ENCODE peak calls at places on chromosomes 11 and 22, in six cellular contexts. L is astrocyte, K is heart left ventricle, X is coronary artery, T is ovary, D is body of pancreas. A is an unnamed sample.
A peak's percentile ranks its signal among the peaks of the same experiment; 100 is the strongest.

GRCh38 chr11:122319842-122320555 is 204.0 kb upstream of the BLID start:
- DNase-seq in L (no peak), K (no peak), X (no peak), T (no peak), D (no peak), A (no peak)

GRCh38 chr11:44417756-44418437 is 108.0 kb upstream of the ALX4 start:
- DNase-seq in L (no peak), K (no peak), X (peak; percentile 35), T (no peak), D (no peak), A (no peak)

GRCh38 chr11:31419669-31420068 is 50.0 kb downstream of the DNAJC24 start:
- DNase-seq in L (peak; percentile 17), K (no peak), X (no peak), T (no peak), D (no peak), A (no peak)

GRCh38 chr11:5367461-5368074 is 16.0 kb upstream of the OR51M1 start:
- DNase-seq in L (peak; percentile 90), K (peak; percentile 7), X (no peak), T (no peak), D (no peak), A (peak; percentile 81)

GRCh38 chr22:35470903-35471321 is 69.7 kb upstream of the RASD2 start:
- DNase-seq in L (peak; percentile 25), K (no peak), X (no peak), T (no peak), D (no peak), A (no peak)

GRCh38 chr11:62500066-62501035 is 46.3 kb downstream of the AHNAK start:
- DNase-seq in L (no peak), K (no peak), X (no peak), T (no peak), D (peak; percentile 43), A (no peak)

GRCh38 chr11:130762342-130763037 is 153.8 kb downstream of the SNX19 start:
- DNase-seq in L (no peak), K (no peak), X (peak; percentile 59), T (no peak), D (peak; percentile 84), A (no peak)

GRCh38 chr11:91394073-91394717 is 830.4 kb upstream of the FAT3 start:
- DNase-seq in L (no peak), K (no peak), X (no peak), T (no peak), D (no peak), A (no peak)

GRCh38 chr11:96091476-96091875 is 167.6 kb upstream of the MTMR2 start:
- DNase-seq in L (no peak), K (no peak), X (no peak), T (no peak), D (no peak), A (no peak)

GRCh38 chr22:41915035-41915782 is at the start of gene SHISA8:
- DNase-seq in L (peak; percentile 12), K (no peak), X (no peak), T (peak; percentile 59), D (peak; percentile 65), A (peak; percentile 16)

GRCh38 chr11:98572941-98573340 is 447.8 kb upstream of the CNTN5 start:
- DNase-seq in L (no peak), K (no peak), X (no peak), T (no peak), D (no peak), A (no peak)

GRCh38 chr22:36383110-36383581 is 4.6 kb downstream of the MYH9 start:
- DNase-seq in L (peak; percentile 98), K (no peak), X (no peak), T (no peak), D (peak; percentile 52), A (peak; percentile 81)

GRCh38 chr11:134479206-134479955 is 67.3 kb upstream of the B3GAT1 start:
- DNase-seq in L (no peak), K (no peak), X (no peak), T (no peak), D (no peak), A (no peak)

GRCh38 chr11:92070026-92070889 is 154.4 kb upstream of the FAT3 start:
- DNase-seq in L (no peak), K (no peak), X (no peak), T (no peak), D (no peak), A (peak; percentile 5)

GRCh38 chr11:133955945-133956421 is 785 bp downstream of the IGSF9B start:
- DNase-seq in L (no peak), K (no peak), X (no peak), T (no peak), D (no peak), A (no peak)

GRCh38 chr11:120394119-120394518 is 57.9 kb downstream of the ARHGEF12 start:
- DNase-seq in L (no peak), K (no peak), X (no peak), T (no peak), D (no peak), A (no peak)

GRCh38 chr11:22635689-22636088 is 10.1 kb upstream of the FANCF start:
- DNase-seq in L (no peak), K (no peak), X (no peak), T (no peak), D (no peak), A (no peak)

DNA sequence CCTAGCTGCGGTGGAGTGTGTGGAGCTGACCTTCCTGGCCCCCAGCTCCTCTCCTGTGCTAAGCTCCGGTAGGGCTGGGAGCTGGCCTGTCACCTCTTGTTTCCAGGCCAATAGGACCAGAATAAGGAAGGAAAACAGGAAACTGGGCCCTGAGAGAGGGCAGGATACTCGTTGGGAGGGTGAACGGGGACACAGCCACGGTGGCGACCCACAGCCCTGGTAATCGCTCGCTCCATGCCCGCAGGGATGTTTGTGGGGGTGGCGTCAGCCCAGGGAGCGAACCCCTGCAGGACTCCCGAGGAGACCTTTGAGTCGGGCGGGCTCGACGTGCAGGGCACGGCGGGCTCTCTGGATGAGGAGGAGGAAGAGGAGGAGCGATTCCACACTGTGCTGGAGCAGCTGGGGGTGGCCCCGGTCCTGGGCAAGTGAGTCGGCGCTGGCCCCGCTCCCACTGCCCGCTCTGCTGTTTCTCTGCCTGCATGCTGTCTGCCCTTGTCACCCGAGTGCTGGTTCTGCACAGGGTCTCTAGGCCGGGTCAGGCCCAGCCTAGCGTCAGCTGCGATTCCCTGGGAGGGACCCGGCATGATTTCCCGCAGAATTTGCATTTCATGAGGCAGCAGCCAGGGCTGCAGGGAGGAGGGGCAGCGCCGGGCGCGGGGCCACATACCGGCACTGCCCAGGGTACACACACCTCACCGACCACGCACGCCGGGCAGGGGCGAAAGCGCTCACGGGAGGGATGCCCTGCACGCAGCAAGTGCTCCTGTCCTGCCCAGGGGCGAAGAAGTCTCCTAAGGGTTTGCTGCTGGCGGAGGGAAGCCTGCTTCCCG is 1.6 kb downstream of the CRACR2B start:
- DNase-seq in L (no peak), K (peak; percentile 60), X (no peak), T (no peak), D (no peak), A (no peak)
- H3K4me3 ChIP-seq in L (peak overlapping the region; percentile 41), K (peak overlapping the region; percentile 52), X (peak overlapping the region; percentile 69), T (no peak overlapping the region), D (no peak overlapping the region), A (no peak overlapping the region)

GRCh38 chr11:74487875-74488274 is 5.6 kb downstream of the LIPT2 start:
- DNase-seq in L (no peak), K (no peak), X (no peak), T (no peak), D (peak; percentile 20), A (no peak)
- TF ChIP-seq CTCF in L (peak; percentile 17), K (no peak), X (no peak), T (no peak), D (no peak), A (no peak)

DNA sequence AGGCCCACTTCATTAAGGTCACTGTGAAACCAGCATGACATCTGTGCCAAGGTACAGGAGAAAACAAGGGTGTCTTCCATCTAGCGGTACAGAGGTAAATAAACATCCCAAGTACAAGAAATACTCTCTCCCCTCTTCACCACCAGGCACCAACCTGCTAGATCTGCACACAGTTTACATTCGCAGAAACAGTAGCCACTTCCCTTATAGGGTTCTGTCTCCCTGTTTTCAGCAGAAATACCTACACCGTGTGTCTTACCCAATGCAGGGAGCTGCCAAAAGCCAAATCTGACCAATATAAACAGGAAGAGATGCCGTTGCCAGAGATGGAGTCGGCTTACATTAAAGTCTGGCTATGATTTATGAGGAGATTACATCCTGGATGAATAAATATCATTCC is 1.2 kb downstream of the SCN4B start:
- DNase-seq in L (peak; percentile 50), K (no peak), X (no peak), T (no peak), D (no peak), A (no peak)
- H3K4me3 ChIP-seq in L (no peak overlapping the region), K (peak overlapping the region; percentile 64), X (no peak overlapping the region), T (no peak overlapping the region), D (no peak overlapping the region), A (no peak overlapping the region)

GRCh38 chr11:36281850-36282249 is 7.4 kb downstream of the COMMD9 start:
- DNase-seq in L (no peak), K (no peak), X (no peak), T (no peak), D (no peak), A (no peak)

GRCh38 chr11:36280531-36280930 is 8.7 kb downstream of the COMMD9 start:
- DNase-seq in L (no peak), K (peak; percentile 14), X (no peak), T (no peak), D (no peak), A (peak; percentile 37)

GRCh38 chr11:36273110-36273509 is 16.1 kb downstream of the COMMD9 start:
- DNase-seq in L (no peak), K (no peak), X (no peak), T (no peak), D (no peak), A (no peak)

GRCh38 chr11:36282926-36283325 is 6.3 kb downstream of the COMMD9 start:
- DNase-seq in L (no peak), K (no peak), X (no peak), T (no peak), D (no peak), A (no peak)

DNA sequence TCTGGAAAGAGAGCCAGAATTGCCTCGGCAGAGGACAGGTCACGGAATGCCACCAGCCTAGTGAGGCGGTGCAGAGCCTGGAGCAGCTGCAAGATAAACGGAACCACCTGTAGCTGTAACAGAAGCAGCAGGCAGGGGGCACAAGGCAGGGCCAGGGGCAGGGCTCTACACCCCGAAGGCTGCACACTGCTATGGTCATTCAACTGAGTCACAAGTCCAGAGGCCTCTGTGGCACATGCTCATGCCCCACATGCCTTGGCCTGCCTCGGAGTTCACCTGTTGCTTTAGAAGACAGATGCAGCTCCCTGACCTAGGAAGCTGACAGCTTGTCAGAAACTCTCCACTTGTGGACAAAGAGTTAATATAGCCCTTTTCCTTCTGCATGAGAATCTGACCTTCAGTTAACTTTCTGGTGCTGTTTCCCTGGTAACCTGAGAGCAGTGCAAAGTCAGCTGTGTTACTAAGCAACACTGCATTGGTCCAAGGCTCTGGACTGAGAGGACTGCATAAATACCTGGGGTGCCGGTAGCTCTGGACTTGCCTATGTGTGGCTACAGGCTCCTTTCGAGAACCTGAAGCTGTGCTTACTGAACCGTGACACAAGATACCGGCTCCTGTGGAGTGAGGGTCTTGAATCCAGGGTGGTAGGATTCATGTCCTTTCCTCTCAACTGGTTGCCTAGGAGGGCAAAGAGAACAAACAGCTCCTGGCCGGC is 10.5 kb downstream of the COMMD9 start:
- DNase-seq in L (peak; percentile 17), K (no peak), X (no peak), T (no peak), D (no peak), A (no peak)
- TF ChIP-seq CTCF in L (no peak), K (no peak), X (no peak), T (no peak), D (no peak), A (no peak)

A was measured in AG10803.